ENCODE peak calls at places on chromosomes 5 and 9, in nine cellular contexts. H is vagina, S is mesothelial cell of epicardium, R is cardiac muscle cell, J is astrocyte of the spinal cord, A is colonic mucosa, N is A673, E is RWPE1, F is tibial artery. U is an unnamed sample.

GRCh38 chr5:147190236-147190815 is 44.5 kb upstream of the STK32A start:
- DNase-seq in H (no peak), S (no peak), R (no peak), J (peak), A (no peak), N (no peak), E (no peak), F (no peak), U (no peak)

GRCh38 chr9:123338710-123339665 is 17.0 kb upstream of the CRB2 start:
- DNase-seq in H (no peak), S (no peak), R (no peak), J (peak), A (no peak), N (no peak), E (no peak), F (no peak), U (no peak)

GRCh38 chr9:35811364-35812024 is 568 bp downstream of the SPAG8 start:
- DNase-seq in H (no peak), S (no peak), R (no peak), J (no peak), A (no peak), N (no peak), E (no peak), F (no peak), U (no peak)

GRCh38 chr9:109052416-109052815 is 39.1 kb upstream of the CTNNAL1 start:
- DNase-seq in H (no peak), S (no peak), R (no peak), J (peak), A (no peak), N (no peak), E (no peak), F (no peak), U (no peak)

GRCh38 chr5:81767097-81767496 is 16.2 kb upstream of the SSBP2 start:
- DNase-seq in H (no peak), S (no peak), R (no peak), J (no peak), A (no peak), N (no peak), E (no peak), F (no peak), U (no peak)

GRCh38 chr5:132459031-132459982 is 31.3 kb downstream of the IRF1 start:
- DNase-seq in H (no peak), S (no peak), R (no peak), J (peak), A (no peak), N (no peak), E (no peak), F (peak), U (no peak)

GRCh38 chr5:176400382-176401156 is 12.0 kb downstream of the HIGD2A start:
- DNase-seq in H (no peak), S (no peak), R (no peak), J (no peak), A (peak), N (no peak), E (peak), F (peak), U (no peak)

GRCh38 chr9:133003671-133004090 is 25.2 kb downstream of the GFI1B start:
- DNase-seq in H (no peak), S (no peak), R (no peak), J (no peak), A (no peak), N (no peak), E (no peak), F (no peak), U (no peak)

GRCh38 chr9:92278117-92278516 is 15.4 kb downstream of the IARS1 start:
- DNase-seq in H (no peak), S (no peak), R (no peak), J (peak), A (no peak), N (no peak), E (no peak), F (no peak), U (no peak)

GRCh38 chr5:137487600-137487999 is 11.5 kb downstream of the SPOCK1 start:
- DNase-seq in H (no peak), S (no peak), R (no peak), J (peak), A (no peak), N (no peak), E (no peak), F (peak), U (no peak)

GRCh38 chr5:138981606-138982005 is 106.5 kb upstream of the LRRTM2 start:
- DNase-seq in H (no peak), S (no peak), R (no peak), J (peak), A (no peak), N (no peak), E (no peak), F (no peak), U (no peak)

GRCh38 chr9:93652604-93653592 is 76.5 kb downstream of the PHF2 start:
- DNase-seq in H (no peak), S (peak), R (no peak), J (no peak), A (no peak), N (no peak), E (no peak), F (peak), U (no peak)

GRCh38 chr9:126793686-126794417 is 11.0 kb upstream of the ZBTB43 start:
- DNase-seq in H (no peak), S (no peak), R (no peak), J (no peak), A (no peak), N (no peak), E (peak), F (no peak), U (no peak)

DNA sequence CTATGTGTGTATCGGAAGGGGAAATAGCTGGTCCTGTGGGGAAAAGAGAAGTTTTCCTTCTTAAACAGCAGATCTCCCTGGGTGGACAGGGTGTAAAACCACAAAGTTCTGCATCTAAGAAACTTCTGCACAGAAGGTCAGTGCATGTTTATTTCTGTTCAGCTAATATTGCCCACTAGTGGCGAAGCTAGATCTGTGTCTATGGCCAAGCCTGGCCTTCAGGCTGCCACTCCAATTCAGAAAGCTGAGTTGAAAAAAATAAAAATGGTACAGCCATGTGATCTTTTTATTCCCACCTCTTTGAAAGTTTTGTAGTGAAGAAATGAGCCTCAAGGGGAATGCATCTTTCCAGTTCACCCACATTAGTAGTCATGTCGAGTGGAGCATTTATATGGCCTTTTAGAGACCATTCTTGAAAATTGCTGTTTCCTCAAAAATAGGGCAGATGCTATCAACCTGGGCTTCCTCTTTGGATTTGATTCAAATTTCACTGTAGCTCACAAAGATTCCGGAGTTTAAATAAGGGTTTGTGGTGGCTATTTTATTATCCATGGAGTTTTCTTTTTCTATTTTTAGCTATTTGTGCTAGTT is 488.0 kb downstream of the PRELID2 start:
- DNase-seq in H (no peak), S (no peak), R (peak), J (peak), A (no peak), N (peak), E (peak), F (no peak), U (no peak)
- TF ChIP-seq CTCF in H (no peak), S (no peak), R (peak), J (peak), A (peak), N (peak), E (peak), F (no peak), U (peak)

GRCh38 chr9:118595719-118596305 is 773.4 kb downstream of the BRINP1 start:
- DNase-seq in H (no peak), S (no peak), R (peak), J (peak), A (no peak), N (peak), E (peak), F (no peak), U (no peak)

GRCh38 chr9:118596374-118597015 is 772.7 kb downstream of the BRINP1 start:
- DNase-seq in H (no peak), S (no peak), R (no peak), J (no peak), A (no peak), N (no peak), E (no peak), F (no peak), U (no peak)

GRCh38 chr9:118594428-118594827 is 774.8 kb downstream of the BRINP1 start:
- DNase-seq in H (no peak), S (no peak), R (no peak), J (no peak), A (no peak), N (no peak), E (no peak), F (no peak), U (no peak)
- TF ChIP-seq CTCF in H (no peak), S (no peak), R (no peak), J (no peak), A (no peak), N (no peak), E (no peak), F (no peak), U (no peak)

DNA sequence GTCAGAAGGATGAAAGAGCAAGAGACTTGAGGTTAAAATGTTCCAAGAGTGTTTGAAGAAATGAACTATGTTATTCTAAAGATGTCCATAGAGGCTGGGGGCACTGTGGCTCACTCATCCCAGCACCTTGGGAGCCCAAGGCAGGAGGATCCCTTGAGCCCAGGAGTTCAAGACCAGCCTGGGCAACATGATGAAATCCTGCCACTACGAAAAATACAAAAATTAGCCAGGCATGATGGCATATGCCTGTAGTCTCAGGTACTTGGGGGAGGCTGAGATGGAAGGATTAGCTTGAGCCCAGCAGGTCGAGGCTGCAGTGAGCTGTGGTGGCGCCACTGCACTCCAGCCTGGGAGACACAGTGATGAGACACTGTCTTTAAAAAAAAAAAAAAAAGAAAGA is 2.7 kb downstream of the AOPEP start:
- DNase-seq in H (no peak), S (no peak), R (no peak), J (no peak), A (no peak), N (no peak), E (no peak), F (no peak), U (no peak)
- TF ChIP-seq CTCF in H (no peak), S (no peak), R (no peak), J (no peak), A (no peak), N (no peak), E (no peak), F (no peak), U (no peak)

DNA sequence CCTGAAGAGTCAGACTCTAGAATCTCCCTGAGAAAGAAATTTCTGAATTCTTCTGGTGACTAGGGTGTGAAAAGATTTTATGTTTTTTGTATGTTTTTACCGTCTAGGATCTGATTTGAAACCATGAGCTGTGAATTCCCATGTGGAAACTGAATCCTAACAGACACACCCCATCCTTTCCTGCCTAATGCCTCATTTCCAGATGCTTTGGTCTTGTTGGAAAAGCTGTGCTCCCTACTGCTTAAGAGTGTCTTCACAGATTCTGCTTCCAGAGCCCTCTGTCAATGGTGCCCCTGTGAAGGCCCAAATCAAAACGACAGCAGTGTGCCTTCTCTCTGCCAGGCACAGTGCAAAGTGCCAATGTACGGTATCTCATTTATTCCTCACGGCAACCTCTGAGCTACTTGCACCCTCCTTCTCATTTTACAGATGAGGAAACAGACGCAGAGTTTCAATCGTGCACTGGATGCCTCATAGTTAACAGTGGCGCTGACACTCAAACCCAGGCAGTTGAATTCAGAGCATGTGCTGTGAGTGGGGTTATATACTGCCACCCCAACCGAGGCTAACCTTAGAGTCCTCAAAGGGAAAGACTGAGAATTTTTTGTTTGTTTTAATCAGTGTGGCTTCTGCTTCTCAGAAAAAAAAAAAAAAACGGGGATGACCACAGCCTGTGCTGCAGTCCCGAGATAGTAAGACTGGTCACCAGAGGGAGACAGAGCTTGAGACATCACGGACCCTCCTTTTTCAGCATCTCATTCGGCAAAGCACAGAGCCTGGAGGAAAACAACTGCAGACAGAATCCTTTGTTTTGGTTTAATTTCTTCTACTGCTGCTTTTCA is 188.4 kb downstream of the SNCAIP start:
- DNase-seq in H (no peak), S (no peak), R (peak), J (peak), A (no peak), N (peak), E (peak), F (peak), U (no peak)
- TF ChIP-seq CTCF in H (no peak), S (peak), R (peak), J (peak), A (no peak), N (peak), E (peak), F (peak), U (peak)

DNA sequence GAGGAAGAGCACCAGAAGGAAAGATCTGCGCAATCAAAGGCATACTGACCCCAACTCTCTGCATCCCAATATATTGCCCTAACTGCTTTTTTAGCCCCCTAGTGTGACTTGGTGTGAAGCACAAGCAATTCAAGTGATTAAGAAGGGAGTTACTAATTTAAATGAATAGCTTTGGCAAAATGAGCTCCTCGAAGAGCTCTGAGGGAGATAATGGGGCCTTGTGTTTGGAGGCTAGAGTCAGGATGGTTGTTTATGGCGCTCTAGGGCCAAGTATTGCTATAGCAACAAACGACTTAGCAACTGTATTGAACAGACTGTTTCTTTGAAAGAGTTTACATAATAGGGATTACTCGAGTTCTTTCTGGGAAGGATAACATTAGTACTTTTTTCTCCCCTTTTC is 11.5 kb upstream of the C5orf58 start:
- DNase-seq in H (no peak), S (no peak), R (no peak), J (peak), A (no peak), N (peak), E (no peak), F (no peak), U (no peak)
- TF ChIP-seq CTCF in H (no peak), S (no peak), R (peak), J (peak), A (no peak), N (peak), E (no peak), F (no peak), U (peak)

GRCh38 chr9:115069771-115070170 is 48.2 kb downstream of the TNC start:
- DNase-seq in H (no peak), S (no peak), R (no peak), J (no peak), A (no peak), N (no peak), E (no peak), F (no peak), U (no peak)
- TF ChIP-seq CTCF in H (no peak), S (no peak), R (no peak), J (no peak), A (no peak), N (no peak), E (no peak), F (no peak), U (no peak)

DNA sequence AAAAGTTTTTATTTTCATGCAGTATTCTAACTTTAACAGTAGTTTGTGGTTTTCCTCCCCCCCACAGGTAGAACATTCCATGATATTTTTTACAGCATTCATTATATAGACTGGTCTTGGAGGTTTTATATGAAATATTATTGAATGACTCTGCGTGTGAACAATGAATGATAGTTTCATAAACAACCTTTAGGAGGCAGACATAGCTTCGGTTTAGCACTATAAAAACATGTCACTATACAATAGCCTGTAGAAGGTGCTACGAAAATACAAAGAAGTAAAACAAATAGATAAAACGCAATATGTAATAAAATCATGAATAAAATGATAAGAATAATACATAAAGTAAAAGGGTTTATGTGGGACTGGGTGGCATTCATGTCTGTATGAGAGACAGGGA is 8.5 kb downstream of the KLF4 start:
- DNase-seq in H (no peak), S (no peak), R (no peak), J (no peak), A (no peak), N (no peak), E (no peak), F (no peak), U (no peak)
- TF ChIP-seq CTCF in H (no peak), S (no peak), R (peak), J (peak), A (peak), N (peak), E (no peak), F (peak), U (no peak)

DNA sequence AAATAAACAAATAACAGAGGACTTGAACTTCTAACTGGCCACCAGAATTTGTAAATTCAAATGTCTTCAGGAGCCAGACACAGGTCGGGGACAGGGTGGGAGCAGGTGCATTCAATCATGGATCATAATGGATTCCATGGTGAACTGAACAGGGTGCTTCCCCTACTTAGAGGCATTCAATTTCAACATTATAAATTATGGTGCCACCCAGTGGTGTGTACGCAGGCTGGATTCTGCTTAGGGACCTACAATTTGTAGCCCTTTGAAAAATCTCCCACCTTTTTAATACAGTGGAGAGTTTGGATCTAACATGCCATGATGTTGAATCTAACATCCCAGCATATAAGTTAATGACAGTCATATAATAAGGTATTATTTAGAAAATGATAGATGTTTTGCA is 22.3 kb downstream of the KLF9 start:
- DNase-seq in H (no peak), S (no peak), R (no peak), J (no peak), A (no peak), N (peak), E (no peak), F (no peak), U (no peak)
- TF ChIP-seq CTCF in H (no peak), S (no peak), R (peak), J (peak), A (no peak), N (peak), E (no peak), F (no peak), U (peak)

GRCh38 chr5:178519804-178520203 is 70.4 kb downstream of the COL23A1 start:
- DNase-seq in H (no peak), S (no peak), R (no peak), J (no peak), A (no peak), N (no peak), E (no peak), F (no peak), U (no peak)
- TF ChIP-seq CTCF in H (no peak), S (no peak), R (no peak), J (no peak), A (no peak), N (no peak), E (no peak), F (no peak), U (no peak)

GRCh38 chr5:119270121-119270565 is 85.7 kb upstream of the TNFAIP8 start:
- DNase-seq in H (no peak), S (no peak), R (no peak), J (no peak), A (no peak), N (no peak), E (no peak), F (no peak), U (no peak)

GRCh38 chr5:119269061-119269579 is 86.7 kb upstream of the TNFAIP8 start:
- DNase-seq in H (no peak), S (no peak), R (peak), J (peak), A (peak), N (peak), E (peak), F (peak), U (no peak)

GRCh38 chr5:119268387-119269060 is 87.3 kb upstream of the TNFAIP8 start:
- DNase-seq in H (peak), S (peak), R (peak), J (peak), A (peak), N (peak), E (peak), F (peak), U (peak)

GRCh38 chr5:119270955-119271757 is 84.7 kb upstream of the TNFAIP8 start:
- DNase-seq in H (no peak), S (no peak), R (no peak), J (no peak), A (no peak), N (no peak), E (no peak), F (no peak), U (no peak)

DNA sequence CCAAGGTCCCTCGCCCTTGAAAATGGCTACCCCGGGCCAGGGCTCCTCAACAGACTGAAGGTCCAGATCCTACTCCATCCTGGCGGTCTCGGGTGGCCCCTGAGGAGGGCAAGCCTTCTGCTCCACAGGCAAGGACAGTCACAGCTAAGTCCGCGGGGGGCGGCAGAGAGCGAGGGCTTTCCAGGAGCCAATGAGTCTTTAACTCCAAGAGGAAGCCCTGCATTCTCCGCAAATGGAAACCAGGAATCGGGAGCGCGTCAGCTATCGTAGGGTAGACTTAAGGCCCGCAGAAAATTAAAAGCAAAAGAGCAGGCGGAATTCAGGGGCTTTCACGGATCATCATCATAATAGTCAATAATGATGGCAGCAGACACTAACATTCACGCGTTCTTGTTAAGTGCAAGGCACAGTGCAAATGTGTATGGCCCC is 87.8 kb upstream of the TNFAIP8 start:
- DNase-seq in H (peak), S (peak), R (peak), J (peak), A (peak), N (peak), E (peak), F (peak), U (peak)
- TF ChIP-seq CTCF in H (no peak), S (no peak), R (peak), J (peak), A (peak), N (peak), E (peak), F (peak), U (no peak)

U was measured in progenitor cell of endocrine pancreas.